ENCODE peak calls at places on chromosomes 5 and 9, in nine cellular contexts. O is endothelial cell, G is lung, D is heart right ventricle, R is neural crest cell, J is MM.1S, M is bronchial epithelial cell, W is fibroblast of lung, X is fibroblast of pulmonary artery. I is an unnamed sample.

GRCh38 chr9:22238809-22239684 is 207.6 kb upstream of the DMRTA1 start:
- DNase-seq in O (no peak), G (no peak), D (no peak), R (no peak), J (peak; percentile 48), M (peak; percentile 63), W (peak; percentile 71), X (peak; percentile 75), I (peak; percentile 25)

GRCh38 chr5:7877851-7878250 is 8.9 kb downstream of the MTRR start:
- DNase-seq in O (no peak), G (no peak), D (no peak), R (no peak), J (no peak), M (no peak), W (peak; percentile 65), X (peak; percentile 7), I (no peak)

GRCh38 chr9:22142681-22143080 is 133.6 kb upstream of the CDKN2B start:
- DNase-seq in O (no peak), G (no peak), D (no peak), R (no peak), J (no peak), M (peak; percentile 51), W (peak; percentile 78), X (peak; percentile 58), I (no peak)

GRCh38 chr9:19271081-19271480 is 40.6 kb downstream of the DENND4C start:
- DNase-seq in O (no peak), G (no peak), D (no peak), R (no peak), J (no peak), M (peak; percentile 33), W (no peak), X (peak; percentile 23), I (no peak)

GRCh38 chr5:61809651-61810050 is 477.6 kb downstream of the ZSWIM6 start:
- DNase-seq in O (no peak), G (no peak), D (no peak), R (no peak), J (no peak), M (peak; percentile 96), W (no peak), X (no peak), I (no peak)

GRCh38 chr5:96920956-96921355 is 14.9 kb upstream of the LNPEP start:
- DNase-seq in O (no peak), G (no peak), D (no peak), R (no peak), J (no peak), M (no peak), W (no peak), X (no peak), I (no peak)

GRCh38 chr5:108953940-108954339 is 206.2 kb downstream of the FER start:
- DNase-seq in O (no peak), G (no peak), D (no peak), R (no peak), J (no peak), M (no peak), W (peak; percentile 7), X (no peak), I (no peak)

GRCh38 chr5:93819666-93820065 is 78.3 kb upstream of the POU5F2 start:
- DNase-seq in O (peak; percentile 23), G (no peak), D (no peak), R (peak; percentile 20), J (no peak), M (no peak), W (no peak), X (no peak), I (no peak)

GRCh38 chr5:51960617-51961115 is 577.4 kb downstream of the ISL1 start:
- DNase-seq in O (no peak), G (no peak), D (no peak), R (no peak), J (peak; percentile 42), M (peak; percentile 32), W (no peak), X (peak; percentile 0), I (no peak)
- TF ChIP-seq CTCF in O (no peak), G (no peak), D (no peak), R (peak; percentile 68), J (peak; percentile 46), M (peak; percentile 55), W (no peak), X (no peak), I (no peak)

GRCh38 chr9:4762889-4763521 is 22.0 kb upstream of the AK3 start:
- DNase-seq in O (peak; percentile 67), G (peak; percentile 46), D (no peak), R (peak; percentile 8), J (no peak), M (peak; percentile 17), W (peak; percentile 32), X (peak; percentile 48), I (peak; percentile 26)
- TF ChIP-seq CTCF in O (peak; percentile 1), G (no peak), D (no peak), R (peak; percentile 15), J (no peak), M (no peak), W (no peak), X (no peak), I (no peak)

DNA sequence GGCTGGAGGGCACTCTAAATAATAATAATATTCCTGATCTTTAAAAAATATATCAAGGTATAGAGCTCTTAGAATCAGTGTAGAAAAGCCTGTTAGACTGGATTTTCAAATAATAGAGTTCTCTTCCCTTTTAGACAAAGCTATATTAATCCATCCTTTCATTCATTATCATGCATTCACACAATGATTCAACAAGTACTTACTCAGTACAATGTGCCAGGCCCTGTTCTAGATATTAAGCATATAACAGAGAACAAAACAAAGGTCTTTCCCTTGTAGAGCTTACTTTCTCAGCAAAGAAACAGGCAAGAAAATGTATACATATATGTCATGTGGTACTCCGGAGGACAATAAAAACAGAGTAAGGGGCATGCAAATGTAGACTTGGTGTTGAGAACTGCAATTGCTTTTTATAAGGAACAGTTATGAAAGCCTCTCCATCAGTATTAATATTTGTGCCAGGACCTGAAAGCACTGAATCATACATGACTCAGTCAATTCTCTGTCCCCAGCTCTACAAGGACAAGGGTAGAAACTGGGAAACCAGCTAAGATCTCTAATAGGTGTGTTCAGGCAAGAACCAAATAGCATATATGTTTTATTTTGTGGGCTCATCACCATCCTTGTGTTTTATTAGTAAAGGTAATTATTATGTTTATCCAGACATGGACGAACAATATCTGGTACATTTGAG is 72.2 kb downstream of the PIP5K1B start:
- DNase-seq in O (no peak), G (no peak), D (no peak), R (no peak), J (no peak), M (peak; percentile 55), W (no peak), X (no peak), I (no peak)
- TF ChIP-seq CTCF in O (no peak), G (no peak), D (no peak), R (no peak), J (no peak), M (no peak), W (no peak), X (no peak), I (no peak)

DNA sequence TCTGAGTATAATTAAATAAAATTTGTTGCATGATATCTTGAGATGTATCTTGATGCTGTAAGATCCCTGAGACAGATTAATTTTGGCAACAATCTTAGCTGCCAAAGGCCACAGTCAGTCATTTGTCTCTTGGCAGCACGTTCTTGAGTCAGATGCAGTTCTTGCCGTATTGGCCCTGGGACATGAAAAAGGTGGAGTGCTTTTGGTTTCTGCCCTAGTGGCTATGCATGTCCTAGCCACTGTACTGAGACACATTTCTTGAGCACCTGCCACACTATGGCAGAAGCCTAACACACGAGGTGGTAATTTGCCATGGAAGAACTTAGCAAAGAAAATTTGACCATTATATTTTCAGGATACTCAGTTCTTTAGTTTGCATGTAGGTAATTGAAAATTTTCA is 45.0 kb upstream of the PHF2 start:
- DNase-seq in O (no peak), G (no peak), D (no peak), R (no peak), J (no peak), M (no peak), W (no peak), X (no peak), I (no peak)
- TF ChIP-seq CTCF in O (no peak), G (no peak), D (no peak), R (peak; percentile 43), J (no peak), M (no peak), W (no peak), X (peak; percentile 4), I (no peak)

GRCh38 chr5:138945421-138946240 is 70.5 kb upstream of the LRRTM2 start:
- DNase-seq in O (no peak), G (no peak), D (no peak), R (peak; percentile 64), J (no peak), M (no peak), W (no peak), X (no peak), I (no peak)
- TF ChIP-seq CTCF in O (no peak), G (no peak), D (no peak), R (no peak), J (no peak), M (no peak), W (no peak), X (no peak), I (no peak)

GRCh38 chr5:18037718-18038117 is 403.5 kb downstream of the TAF11L14 start:
- DNase-seq in O (no peak), G (no peak), D (no peak), R (no peak), J (no peak), M (no peak), W (no peak), X (no peak), I (no peak)

GRCh38 chr5:18048449-18048848 is 414.2 kb downstream of the TAF11L14 start:
- DNase-seq in O (no peak), G (no peak), D (no peak), R (no peak), J (no peak), M (peak; percentile 30), W (no peak), X (no peak), I (no peak)

DNA sequence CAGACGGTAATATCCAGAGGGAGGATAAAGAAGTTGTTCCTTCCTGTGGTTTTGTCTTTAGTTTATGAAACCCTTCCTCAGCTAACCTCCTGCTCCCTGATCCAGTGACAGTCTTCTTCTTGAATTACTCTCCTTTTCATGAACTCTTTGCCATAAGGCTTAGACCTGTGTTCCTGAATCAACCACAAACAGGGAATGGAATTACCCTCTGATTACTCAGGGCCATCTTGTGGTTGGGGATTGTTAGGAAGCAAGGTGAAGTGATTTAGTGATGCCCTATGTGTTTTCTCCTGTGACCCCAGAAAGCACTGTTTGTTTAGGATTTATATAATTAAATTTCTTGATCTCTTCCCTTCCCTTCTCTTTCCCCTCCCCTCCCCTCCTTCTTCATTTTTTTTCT is 409.1 kb downstream of the TAF11L14 start:
- DNase-seq in O (no peak), G (no peak), D (no peak), R (no peak), J (no peak), M (peak; percentile 66), W (no peak), X (no peak), I (no peak)
- TF ChIP-seq CTCF in O (no peak), G (no peak), D (no peak), R (no peak), J (no peak), M (peak; percentile 32), W (no peak), X (no peak), I (no peak)

DNA sequence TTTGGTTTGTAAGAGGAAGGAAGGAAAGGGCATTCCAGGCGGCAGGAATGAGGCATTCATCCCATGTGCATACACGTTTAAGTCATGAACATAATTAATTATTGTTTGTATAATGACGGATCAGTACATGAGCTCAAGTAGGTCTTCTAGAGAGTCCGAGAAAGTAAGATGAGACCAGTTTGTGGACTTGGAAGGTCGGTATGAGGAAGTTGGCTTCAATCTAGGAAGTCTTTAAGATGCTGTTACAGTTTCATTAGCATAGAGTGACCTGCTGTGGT is 2.1 kb downstream of the GTF3C4 start:
- DNase-seq in O (no peak), G (no peak), D (no peak), R (no peak), J (no peak), M (peak; percentile 83), W (peak; percentile 29), X (no peak), I (no peak)
- TF ChIP-seq CTCF in O (no peak), G (no peak), D (no peak), R (no peak), J (no peak), M (peak; percentile 54), W (no peak), X (no peak), I (no peak)

I was measured in GM20000.